ENCODE peak calls at places on chromosomes 1 and 21, in four cellular contexts. F is K562, Q is WTC11, X is HepG2. B is an unnamed sample.

GRCh38 chr1:40922969-40923368 is 56.5 kb upstream of the CTPS1 start:
- DNase-seq in F (no peak), Q (peak), X (no peak), B (no peak)

GRCh38 chr1:234154320-234155251 is 218.7 kb upstream of the COA6 start:
- DNase-seq in F (peak), Q (peak), X (peak), B (peak)

GRCh38 chr1:32066489-32066873 is 6.3 kb upstream of the TMEM39B start:
- DNase-seq in F (peak), Q (no peak), X (no peak), B (no peak)

GRCh38 chr1:196355206-196355786 is 252.9 kb downstream of the KCNT2 start:
- DNase-seq in F (no peak), Q (no peak), X (peak), B (no peak)

GRCh38 chr1:78038491-78038939 is 7.3 kb upstream of the GIPC2 start:
- DNase-seq in F (no peak), Q (no peak), X (no peak), B (no peak)

GRCh38 chr1:87814573-87814972 is 485.9 kb downstream of the LMO4 start:
- DNase-seq in F (no peak), Q (no peak), X (no peak), B (no peak)

GRCh38 chr1:97160796-97161195 is 439.2 kb downstream of the PTBP2 start:
- DNase-seq in F (no peak), Q (no peak), X (no peak), B (no peak)

GRCh38 chr1:87915771-87916170 is 587.1 kb downstream of the LMO4 start:
- DNase-seq in F (no peak), Q (no peak), X (no peak), B (no peak)

GRCh38 chr1:68814067-68814466 is 317.2 kb upstream of the DEPDC1 start:
- DNase-seq in F (no peak), Q (no peak), X (no peak), B (no peak)

GRCh38 chr1:106843505-106843904 is 213.0 kb upstream of the PRMT6 start:
- DNase-seq in F (no peak), Q (no peak), X (no peak), B (no peak)

GRCh38 chr1:38266197-38266520 is 219.6 kb upstream of the POU3F1 start:
- DNase-seq in F (no peak), Q (no peak), X (peak), B (no peak)

GRCh38 chr21:17798796-17799195 is 20.4 kb downstream of the C21orf91 start:
- DNase-seq in F (no peak), Q (no peak), X (no peak), B (no peak)

GRCh38 chr1:119873166-119874025 is 22.9 kb downstream of the ADAM30 start:
- DNase-seq in F (no peak), Q (no peak), X (no peak), B (no peak)

GRCh38 chr1:240820816-240821215 is 208.9 kb upstream of the GREM2 start:
- DNase-seq in F (no peak), Q (no peak), X (no peak), B (peak)

GRCh38 chr1:229105822-229106525 is 164.9 kb upstream of the RAB4A start:
- DNase-seq in F (no peak), Q (no peak), X (no peak), B (no peak)

GRCh38 chr1:28129150-28129549 is 40.7 kb upstream of the EYA3 start:
- DNase-seq in F (no peak), Q (no peak), X (no peak), B (no peak)

GRCh38 chr1:223482766-223483165 is 89.6 kb downstream of the CCDC185 start:
- DNase-seq in F (no peak), Q (no peak), X (no peak), B (no peak)

GRCh38 chr1:32817815-32818786 is 648 bp downstream of the S100PBP start:
- DNase-seq in F (peak), Q (peak), X (peak), B (no peak)

GRCh38 chr1:94863919-94864318 is 43.8 kb downstream of the SLC44A3 start:
- DNase-seq in F (no peak), Q (no peak), X (peak), B (no peak)

GRCh38 chr1:167057297-167057688 is 32.9 kb downstream of the GPA33 start:
- DNase-seq in F (peak), Q (peak), X (peak), B (no peak)

GRCh38 chr1:100077525-100077924 is 55.2 kb downstream of the SASS6 start:
- DNase-seq in F (no peak), Q (no peak), X (no peak), B (peak)

GRCh38 chr1:117685936-117686806 is 80.3 kb downstream of the TENT5C start:
- DNase-seq in F (no peak), Q (no peak), X (no peak), B (no peak)

GRCh38 chr1:117681093-117681950 is 75.5 kb downstream of the TENT5C start:
- DNase-seq in F (no peak), Q (no peak), X (no peak), B (no peak)

GRCh38 chr1:117682372-117682771 is 76.5 kb downstream of the TENT5C start:
- DNase-seq in F (no peak), Q (no peak), X (no peak), B (no peak)

GRCh38 chr1:117686907-117687306 is 81.1 kb downstream of the TENT5C start:
- DNase-seq in F (no peak), Q (no peak), X (peak), B (no peak)

GRCh38 chr1:117683571-117684285 is 77.9 kb downstream of the TENT5C start:
- DNase-seq in F (no peak), Q (no peak), X (no peak), B (no peak)
- TF ChIP-seq CREM in F (no peak), Q (no peak), X (no peak), B (no peak)

DNA sequence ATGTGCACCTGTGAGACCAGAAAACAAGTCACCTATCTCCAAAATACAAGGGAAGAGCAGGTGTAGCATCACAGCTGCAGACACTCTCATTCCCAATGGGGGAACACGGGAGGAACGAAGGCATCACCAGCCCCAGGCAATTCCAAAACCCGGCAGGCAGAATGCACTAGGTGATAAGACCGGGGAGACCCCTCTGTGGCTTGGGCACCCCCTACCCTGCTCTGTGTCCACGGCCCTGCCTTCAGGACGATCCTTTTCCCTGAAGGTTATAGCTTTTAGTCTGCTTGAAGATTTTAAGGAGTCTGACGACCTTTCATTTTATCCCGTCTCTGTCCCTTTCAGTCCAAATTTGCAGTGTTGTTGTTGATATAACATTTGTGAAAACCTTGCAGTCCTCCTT is 19.2 kb downstream of the TRPM2 start:
- DNase-seq in F (no peak), Q (no peak), X (no peak), B (no peak)
- TF ChIP-seq CREM in F (no peak), Q (no peak), X (no peak), B (no peak)

GRCh38 chr1:197399691-197400521 is 131.9 kb downstream of the CRB1 start:
- DNase-seq in F (peak), Q (peak), X (peak), B (peak)
- TF ChIP-seq CREM in F (no peak), Q (no peak), X (no peak), B (no peak)

DNA sequence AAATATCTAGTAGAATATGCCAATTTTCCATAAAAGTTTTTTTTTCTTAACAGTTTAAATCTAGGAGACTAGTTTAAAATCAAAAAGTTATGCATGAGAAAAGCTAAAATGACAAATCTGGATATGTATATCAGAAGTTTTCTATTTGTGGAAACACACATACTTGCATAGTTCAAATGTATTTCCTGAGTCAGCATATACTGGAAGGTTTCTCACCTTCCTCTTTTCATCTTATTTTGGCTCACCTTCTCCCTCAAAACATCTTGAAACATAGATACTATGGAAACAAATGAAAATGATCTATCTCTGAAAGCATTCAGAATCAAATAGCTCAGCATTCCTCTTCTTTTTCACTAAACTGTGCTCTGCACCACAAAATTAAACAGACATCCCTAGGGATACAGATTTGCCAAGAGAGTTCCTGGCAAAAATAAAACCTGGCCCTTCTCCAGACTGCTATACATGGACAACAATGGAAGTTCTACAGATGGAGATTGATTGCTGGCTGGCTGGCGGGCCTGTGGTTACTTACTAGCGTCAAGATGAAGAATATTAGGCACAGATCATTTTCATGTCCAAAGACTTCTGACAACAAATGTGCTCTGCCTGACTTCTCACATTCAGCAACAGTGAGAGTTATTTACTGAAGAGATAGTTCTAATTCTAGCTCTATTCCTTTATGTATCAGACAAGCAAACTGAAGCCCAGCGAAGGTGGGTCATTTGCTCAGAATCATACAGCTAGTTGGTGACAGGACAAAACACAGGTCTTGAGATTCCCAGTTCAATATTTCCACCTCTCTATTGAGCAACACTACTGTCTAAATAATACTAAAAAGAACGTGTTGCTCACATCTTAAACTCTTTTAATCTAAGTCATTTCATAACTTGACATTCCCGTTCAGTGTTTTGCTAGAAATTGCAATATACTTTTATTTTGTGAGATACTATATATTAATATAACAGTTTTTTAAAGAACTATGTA is 26.6 kb downstream of the DIPK1A start:
- DNase-seq in F (no peak), Q (no peak), X (no peak), B (no peak)
- TF ChIP-seq CREM in F (no peak), Q (no peak), X (no peak), B (no peak)

GRCh38 chr1:115062542-115063004 is 26.7 kb downstream of the TSPAN2 start:
- DNase-seq in F (no peak), Q (no peak), X (no peak), B (peak)
- TF ChIP-seq CREM in F (no peak), Q (no peak), X (no peak), B (no peak)

GRCh38 chr1:15858069-15858670 is 10.7 kb downstream of the SPEN start:
- DNase-seq in F (no peak), Q (no peak), X (no peak), B (no peak)
- TF ChIP-seq CREM in F (no peak), Q (no peak), X (no peak), B (no peak)

GRCh38 chr21:41815652-41816582 is 49.1 kb upstream of the RIPK4 start:
- DNase-seq in F (no peak), Q (no peak), X (no peak), B (no peak)

GRCh38 chr21:41810597-41810932 is 43.7 kb upstream of the RIPK4 start:
- DNase-seq in F (no peak), Q (no peak), X (no peak), B (no peak)

GRCh38 chr21:41812679-41813078 is 45.8 kb upstream of the RIPK4 start:
- DNase-seq in F (no peak), Q (no peak), X (no peak), B (no peak)

GRCh38 chr21:41809891-41810596 is 43.2 kb upstream of the RIPK4 start:
- DNase-seq in F (no peak), Q (no peak), X (no peak), B (no peak)

DNA sequence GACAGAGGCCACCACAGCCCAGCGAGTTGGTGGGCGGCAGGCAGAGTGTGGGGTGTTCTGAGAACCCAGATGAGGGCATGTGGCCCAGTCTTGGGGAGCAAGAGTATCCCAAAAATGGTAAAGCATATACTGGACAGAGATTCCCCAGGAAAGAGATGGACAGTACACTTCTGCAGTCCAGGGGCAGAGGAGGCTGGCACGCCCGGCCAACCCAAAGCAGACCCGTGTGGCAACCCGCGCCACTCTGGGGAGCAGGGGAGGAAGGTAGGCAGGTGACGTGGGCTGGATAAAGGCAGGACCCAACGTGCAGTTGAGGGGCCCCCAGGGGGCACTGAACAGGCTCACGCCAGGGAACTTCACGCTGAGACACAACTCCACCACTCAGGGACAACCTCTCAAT is 46.4 kb upstream of the RIPK4 start:
- DNase-seq in F (no peak), Q (no peak), X (no peak), B (no peak)
- TF ChIP-seq CREM in F (no peak), Q (no peak), X (no peak), B (no peak)

DNA sequence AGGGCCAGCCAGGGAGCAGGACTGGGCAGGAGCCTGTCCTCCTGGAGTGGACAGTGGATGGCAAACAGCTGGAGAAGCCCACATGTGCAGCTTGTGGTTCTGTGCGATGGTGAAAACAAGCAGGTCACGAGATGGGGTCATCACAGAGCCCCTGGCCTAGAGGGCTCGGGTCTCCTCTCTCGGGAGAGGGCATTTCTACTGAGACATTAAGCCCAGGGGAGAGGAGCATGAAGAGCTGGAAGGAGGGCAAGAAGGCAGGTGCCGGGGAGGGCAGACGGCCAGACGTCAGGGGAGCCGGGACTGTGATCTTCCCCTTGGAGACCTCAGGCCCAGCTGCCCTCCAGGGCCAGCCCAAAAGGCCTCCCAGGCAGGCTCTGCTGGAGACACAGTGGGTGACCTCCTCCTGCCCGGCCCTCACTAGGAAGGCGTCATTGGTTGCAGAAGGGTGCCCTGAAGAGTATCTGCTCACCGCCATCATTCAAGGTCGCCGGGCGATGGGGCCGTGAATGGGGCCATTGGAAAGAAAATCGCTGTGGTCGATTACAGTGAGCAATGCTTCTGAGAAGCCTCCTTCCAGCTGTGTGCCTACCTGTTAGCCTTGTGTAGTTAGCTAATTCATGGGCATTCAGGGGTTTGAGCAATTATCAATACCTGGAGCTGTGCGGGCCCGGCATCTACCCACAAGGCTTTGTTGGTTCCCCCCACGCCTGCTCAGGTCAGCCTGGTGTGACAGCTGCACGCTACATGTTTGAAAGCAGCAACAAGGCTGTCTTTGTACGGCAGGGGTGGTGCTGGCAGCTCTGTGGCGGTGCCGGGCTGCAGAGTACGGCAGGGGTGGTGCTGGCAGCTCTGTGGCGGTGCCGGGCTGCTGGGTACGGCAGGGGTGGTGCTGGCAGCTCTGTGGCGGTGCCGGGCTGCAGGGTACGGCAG is 72.3 kb upstream of the ACTRT2 start:
- DNase-seq in F (no peak), Q (no peak), X (no peak), B (no peak)
- TF ChIP-seq CREM in F (no peak), Q (no peak), X (no peak), B (no peak)

DNA sequence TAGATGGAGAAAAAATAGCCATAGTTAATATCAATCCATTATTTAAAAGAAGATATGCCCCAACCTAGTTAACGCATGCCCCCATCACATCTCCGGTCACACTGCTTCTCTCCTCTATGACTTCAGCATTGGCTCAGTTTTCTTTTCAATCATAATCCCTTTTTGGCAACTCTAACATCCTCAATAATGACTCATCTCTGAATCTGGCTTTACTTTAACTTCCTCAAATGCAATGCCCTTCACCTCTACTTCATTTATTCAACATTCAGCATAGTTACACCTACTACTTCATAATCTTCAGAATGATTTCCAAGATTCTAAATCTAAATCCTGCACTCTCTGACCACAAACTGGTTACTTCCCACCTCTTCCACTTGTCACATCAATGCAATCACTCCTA is 417.3 kb downstream of the USH2A start:
- DNase-seq in F (no peak), Q (no peak), X (no peak), B (peak)
- TF ChIP-seq CREM in F (no peak), Q (no peak), X (no peak), B (peak)

B was measured in GM12878.